ENCODE peak calls at places on chromosomes 5 and 9, in five cellular contexts. One of them, this sample, is unnamed.

GRCh38 chr5:141814064-141814982 is 63.9 kb downstream of the PCDH1 start:
- DNase-seq in A549: peak
- DNase-seq in K562: peak
- DNase-seq in HepG2: peak
- DNase-seq in H1: no peak
- DNase-seq in this sample: no peak

GRCh38 chr5:109689740-109690455 is at the start of gene MAN2A1:
- DNase-seq in A549: peak
- DNase-seq in K562: peak
- DNase-seq in HepG2: peak
- DNase-seq in H1: no peak
- DNase-seq in this sample: no peak

GRCh38 chr9:92517046-92517445 is 18.7 kb downstream of the ECM2 start:
- DNase-seq in A549: no peak
- DNase-seq in K562: no peak
- DNase-seq in HepG2: no peak
- DNase-seq in H1: no peak
- DNase-seq in this sample: no peak

GRCh38 chr9:70641031-70641430 is 226.6 kb upstream of the KLF9 start:
- DNase-seq in A549: no peak
- DNase-seq in K562: no peak
- DNase-seq in HepG2: no peak
- DNase-seq in H1: no peak
- DNase-seq in this sample: no peak

GRCh38 chr9:22921742-22922141 is 475.1 kb downstream of the DMRTA1 start:
- DNase-seq in A549: no peak
- DNase-seq in K562: no peak
- DNase-seq in HepG2: no peak
- DNase-seq in H1: no peak
- DNase-seq in this sample: no peak

GRCh38 chr5:125559296-125559695 is 812.9 kb upstream of the ZNF608 start:
- DNase-seq in A549: peak
- DNase-seq in K562: no peak
- DNase-seq in HepG2: no peak
- DNase-seq in H1: no peak
- DNase-seq in this sample: no peak

GRCh38 chr5:74865293-74865798 is 841 bp downstream of the FAM169A start:
- DNase-seq in A549: no peak
- DNase-seq in K562: no peak
- DNase-seq in HepG2: no peak
- DNase-seq in H1: no peak
- DNase-seq in this sample: no peak

GRCh38 chr5:75363726-75364495 is 26.9 kb downstream of the HMGCR start:
- DNase-seq in A549: no peak
- DNase-seq in K562: no peak
- DNase-seq in HepG2: no peak
- DNase-seq in H1: no peak
- DNase-seq in this sample: no peak

GRCh38 chr9:4339783-4340335 is 40.0 kb upstream of the GLIS3 start:
- DNase-seq in A549: peak
- DNase-seq in K562: no peak
- DNase-seq in HepG2: no peak
- DNase-seq in H1: no peak
- DNase-seq in this sample: peak

GRCh38 chr9:93254806-93255519 is 71.0 kb downstream of the WNK2 start:
- DNase-seq in A549: no peak
- DNase-seq in K562: no peak
- DNase-seq in HepG2: no peak
- DNase-seq in H1: no peak
- DNase-seq in this sample: no peak

GRCh38 chr5:156475831-156476551 is 149.0 kb downstream of the SGCD start:
- DNase-seq in A549: peak
- DNase-seq in K562: no peak
- DNase-seq in HepG2: no peak
- DNase-seq in H1: peak
- DNase-seq in this sample: no peak
- H3K4me3 ChIP-seq in A549: no peak
- H3K4me3 ChIP-seq in K562: no peak
- H3K4me3 ChIP-seq in HepG2: no peak
- H3K4me3 ChIP-seq in H1: no peak
- H3K4me3 ChIP-seq in this sample: no peak

GRCh38 chr9:37543468-37543867 is 32.7 kb downstream of the FBXO10 start:
- DNase-seq in A549: no peak
- DNase-seq in K562: no peak
- DNase-seq in HepG2: no peak
- DNase-seq in H1: no peak
- DNase-seq in this sample: no peak
- TF ChIP-seq KDM1A in A549: no peak
- TF ChIP-seq KDM1A in K562: no peak
- TF ChIP-seq KDM1A in HepG2: no peak
- TF ChIP-seq KDM1A in H1: no peak
- TF ChIP-seq KDM1A in this sample: no peak

GRCh38 chr5:71810023-71810422 is 90.9 kb downstream of the CARTPT start:
- DNase-seq in A549: no peak
- DNase-seq in K562: no peak
- DNase-seq in HepG2: no peak
- DNase-seq in H1: no peak
- DNase-seq in this sample: no peak
- H3K4me3 ChIP-seq in A549: no peak
- H3K4me3 ChIP-seq in K562: no peak
- H3K4me3 ChIP-seq in HepG2: no peak
- H3K4me3 ChIP-seq in H1: no peak
- H3K4me3 ChIP-seq in this sample: no peak

GRCh38 chr5:124093658-124094057 is 581.7 kb downstream of the CSNK1G3 start:
- DNase-seq in A549: no peak
- DNase-seq in K562: no peak
- DNase-seq in HepG2: no peak
- DNase-seq in H1: no peak
- DNase-seq in this sample: no peak
- TF ChIP-seq KDM1A in A549: no peak
- TF ChIP-seq KDM1A in K562: no peak
- TF ChIP-seq KDM1A in HepG2: no peak
- TF ChIP-seq KDM1A in H1: no peak
- TF ChIP-seq KDM1A in this sample: no peak

DNA sequence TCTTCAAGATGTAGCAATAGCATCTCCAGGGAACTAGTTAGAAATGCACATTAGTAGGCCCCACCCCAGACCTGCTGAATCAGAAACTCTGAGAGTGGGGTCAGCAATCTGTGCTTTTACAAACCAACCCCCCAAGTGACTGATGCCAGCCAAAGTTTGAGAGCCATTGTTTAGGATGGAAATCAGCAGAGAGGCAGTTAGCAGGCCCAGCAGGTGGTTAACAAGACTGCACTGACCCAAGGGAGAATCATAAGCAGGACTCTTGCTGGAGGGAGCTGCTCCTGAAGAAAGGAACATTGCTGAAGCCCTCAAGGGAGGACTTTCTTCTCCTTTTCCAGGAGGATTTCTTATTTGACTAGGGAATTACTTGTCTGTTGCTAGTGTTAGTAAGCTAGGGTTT is 74.2 kb upstream of the SLC12A2 start:
- DNase-seq in A549: no peak
- DNase-seq in K562: no peak
- DNase-seq in HepG2: no peak
- DNase-seq in H1: no peak
- DNase-seq in this sample: no peak
- H3K4me3 ChIP-seq in A549: no peak
- H3K4me3 ChIP-seq in K562: no peak
- H3K4me3 ChIP-seq in HepG2: no peak
- H3K4me3 ChIP-seq in H1: no peak
- H3K4me3 ChIP-seq in this sample: no peak

DNA sequence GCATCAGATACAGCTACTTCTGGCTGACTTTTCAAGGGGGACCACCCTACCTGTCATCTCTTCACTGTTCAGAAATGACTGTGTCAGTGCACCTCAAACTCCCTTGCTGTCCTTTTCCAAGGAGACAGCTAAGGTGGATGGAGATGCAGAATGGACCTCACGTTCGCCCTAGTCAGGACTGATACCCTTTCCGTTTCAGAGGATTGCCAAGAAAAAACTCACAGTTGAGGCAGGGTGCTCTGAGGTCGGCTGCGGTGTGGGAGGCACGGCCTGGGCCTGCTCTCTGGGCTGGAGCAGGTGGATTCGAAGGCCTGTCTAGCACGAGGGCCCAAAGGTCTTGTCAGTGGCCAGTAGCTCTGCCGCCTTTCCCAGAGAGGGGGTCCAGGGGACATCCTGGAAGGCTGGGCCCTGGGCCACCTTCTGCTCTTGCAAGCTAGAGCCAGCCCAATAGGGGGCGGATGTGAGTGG is 2.2 kb upstream of the MSMP start:
- DNase-seq in A549: no peak
- DNase-seq in K562: no peak
- DNase-seq in HepG2: no peak
- DNase-seq in H1: peak
- DNase-seq in this sample: no peak
- TF ChIP-seq KDM1A in A549: no peak
- TF ChIP-seq KDM1A in K562: no peak
- TF ChIP-seq KDM1A in HepG2: no peak
- TF ChIP-seq KDM1A in H1: no peak
- TF ChIP-seq KDM1A in this sample: no peak

GRCh38 chr9:123090198-123090896 is 56.9 kb downstream of the GPR21 start:
- DNase-seq in A549: no peak
- DNase-seq in K562: no peak
- DNase-seq in HepG2: no peak
- DNase-seq in H1: no peak
- DNase-seq in this sample: no peak

GRCh38 chr9:123089790-123090189 is 56.3 kb downstream of the GPR21 start:
- DNase-seq in A549: no peak
- DNase-seq in K562: no peak
- DNase-seq in HepG2: no peak
- DNase-seq in H1: no peak
- DNase-seq in this sample: no peak

GRCh38 chr9:123087359-123087888 is 54.0 kb downstream of the GPR21 start:
- DNase-seq in A549: no peak
- DNase-seq in K562: no peak
- DNase-seq in HepG2: peak
- DNase-seq in H1: no peak
- DNase-seq in this sample: no peak

GRCh38 chr9:123090956-123091355 is 57.5 kb downstream of the GPR21 start:
- DNase-seq in A549: no peak
- DNase-seq in K562: no peak
- DNase-seq in HepG2: no peak
- DNase-seq in H1: no peak
- DNase-seq in this sample: no peak

GRCh38 chr9:123089040-123089439 is 55.6 kb downstream of the GPR21 start:
- DNase-seq in A549: no peak
- DNase-seq in K562: no peak
- DNase-seq in HepG2: no peak
- DNase-seq in H1: no peak
- DNase-seq in this sample: no peak
- H3K4me3 ChIP-seq in A549: no peak
- H3K4me3 ChIP-seq in K562: no peak
- H3K4me3 ChIP-seq in HepG2: no peak
- H3K4me3 ChIP-seq in H1: no peak
- H3K4me3 ChIP-seq in this sample: no peak

This sample was measured in GM12878.